ENCODE peak calls at places on chromosomes 13 and 19, in ten cellular contexts. A is foreskin keratinocyte; J is right cardiac atrium; R is upper lobe of right lung; H is heart right ventricle; O is pancreas; D is GM12878; W is aorta; K is CD4-positive, alpha-beta T cell; F is A549. U is an unnamed sample.

GRCh38 chr19:29672933-29673336 is 7.7 kb downstream of the PLEKHF1 start:
- ATAC-seq in W (no peak), K (peak; percentile 81), F (no peak), D (peak; percentile 68), A (no peak), O (peak; percentile 7), J (no peak), H (no peak), R (peak; percentile 36), U (no peak)

GRCh38 chr19:6694147-6694815 is 24.3 kb upstream of the TNFSF14 start:
- ATAC-seq in R (peak; percentile 48), J (peak; percentile 42), H (no peak), D (peak; percentile 72), K (no peak), F (no peak), O (peak; percentile 15), A (no peak), W (peak; percentile 34), U (no peak)

GRCh38 chr13:48633695-48634094 is 20.0 kb upstream of the CYSLTR2 start:
- ATAC-seq in A (no peak), H (no peak), D (no peak), J (no peak), O (no peak), F (no peak), W (no peak), R (no peak), K (peak; percentile 83), U (no peak)

GRCh38 chr13:30997697-30998547 is 65.5 kb downstream of the TEX26 start:
- ATAC-seq in A (peak; percentile 41), R (no peak), D (no peak), F (no peak), J (peak; percentile 54), W (no peak), H (peak; percentile 62), K (no peak), O (no peak), U (no peak)

GRCh38 chr19:48708471-48708870 is 11.1 kb downstream of the MAMSTR start:
- ATAC-seq in O (no peak), R (no peak), K (no peak), W (no peak), F (no peak), J (no peak), H (no peak), D (no peak), A (no peak), U (no peak)

GRCh38 chr13:42600943-42601342 is 27.0 kb downstream of the TNFSF11 start:
- ATAC-seq in O (no peak), W (no peak), D (no peak), J (no peak), R (no peak), F (no peak), H (no peak), A (no peak), K (no peak), U (no peak)

GRCh38 chr19:49338691-49339363 is 3.6 kb downstream of the CD37 start:
- ATAC-seq in O (peak; percentile 85), F (peak; percentile 41), W (peak; percentile 59), J (peak; percentile 61), A (peak; percentile 77), K (no peak), D (no peak), R (peak; percentile 82), H (peak; percentile 63), U (peak; percentile 61)

GRCh38 chr13:97367427-97367826 is 66.5 kb upstream of the RAP2A start:
- ATAC-seq in A (peak; percentile 27), H (peak; percentile 37), F (peak; percentile 71), W (no peak), D (no peak), O (peak; percentile 65), K (no peak), R (peak; percentile 74), J (peak; percentile 55), U (peak; percentile 41)

GRCh38 chr13:46140044-46140443 is 35.2 kb upstream of the CPB2 start:
- ATAC-seq in F (no peak), D (no peak), K (no peak), R (no peak), J (no peak), W (no peak), O (no peak), A (no peak), H (no peak), U (no peak)

GRCh38 chr19:35860818-35861639 is 4.3 kb downstream of the KIRREL2 start:
- ATAC-seq in J (no peak), O (no peak), R (peak; percentile 46), H (peak; percentile 46), A (no peak), F (peak; percentile 5), D (no peak), K (no peak), W (peak; percentile 27), U (no peak)

GRCh38 chr19:43526884-43527859 is at the start of gene ETHE1:
- ATAC-seq in R (peak; percentile 94), K (peak; percentile 67), J (peak; percentile 95), D (peak; percentile 95), W (peak; percentile 94), H (peak; percentile 92), A (peak; percentile 57), F (peak; percentile 80), O (peak; percentile 94), U (peak; percentile 88)

GRCh38 chr19:55483681-55484361 is 1.2 kb upstream of the NAT14 start:
- ATAC-seq in F (no peak), D (no peak), H (no peak), R (no peak), A (no peak), J (no peak), W (no peak), K (no peak), O (no peak), U (no peak)
- H3K27ac ChIP-seq in F (peak overlapping the region; percentile 93), D (no peak overlapping the region), H (no peak overlapping the region), R (peak overlapping the region; percentile 69), A (no peak overlapping the region), J (no peak overlapping the region), W (no peak overlapping the region), K (no peak overlapping the region), O (no peak overlapping the region), U (peak overlapping the region; percentile 96)

GRCh38 chr13:109782823-109783411 is 3.5 kb downstream of the IRS2 start:
- ATAC-seq in F (no peak), H (no peak), R (no peak), K (no peak), J (no peak), D (no peak), W (no peak), A (no peak), O (no peak), U (no peak)
- H3K27ac ChIP-seq in F (peak overlapping the region; percentile 98), H (no peak overlapping the region), R (no peak overlapping the region), K (no peak overlapping the region), J (no peak overlapping the region), D (no peak overlapping the region), W (no peak overlapping the region), A (no peak overlapping the region), O (no peak overlapping the region), U (peak overlapping the region; percentile 95)

GRCh38 chr19:41413947-41414346 is 13.2 kb downstream of the B3GNT8 start:
- ATAC-seq in A (no peak), W (no peak), O (no peak), J (no peak), R (peak; percentile 6), H (no peak), F (no peak), D (no peak), K (no peak), U (no peak)

GRCh38 chr19:41412953-41413352 is 14.2 kb downstream of the B3GNT8 start:
- ATAC-seq in O (no peak), F (no peak), D (no peak), J (no peak), K (no peak), R (no peak), H (no peak), A (no peak), W (no peak), U (no peak)

GRCh38 chr19:41411682-41412265 is 14.2 kb downstream of the BCKDHA start:
- ATAC-seq in K (no peak), W (peak; percentile 27), A (no peak), J (peak; percentile 55), D (no peak), O (no peak), F (no peak), H (peak; percentile 87), R (no peak), U (no peak)

GRCh38 chr19:41416194-41416674 is 10.9 kb downstream of the B3GNT8 start:
- ATAC-seq in A (no peak), O (peak; percentile 19), R (peak; percentile 89), K (no peak), W (no peak), H (no peak), F (no peak), J (peak; percentile 18), D (no peak), U (no peak)

DNA sequence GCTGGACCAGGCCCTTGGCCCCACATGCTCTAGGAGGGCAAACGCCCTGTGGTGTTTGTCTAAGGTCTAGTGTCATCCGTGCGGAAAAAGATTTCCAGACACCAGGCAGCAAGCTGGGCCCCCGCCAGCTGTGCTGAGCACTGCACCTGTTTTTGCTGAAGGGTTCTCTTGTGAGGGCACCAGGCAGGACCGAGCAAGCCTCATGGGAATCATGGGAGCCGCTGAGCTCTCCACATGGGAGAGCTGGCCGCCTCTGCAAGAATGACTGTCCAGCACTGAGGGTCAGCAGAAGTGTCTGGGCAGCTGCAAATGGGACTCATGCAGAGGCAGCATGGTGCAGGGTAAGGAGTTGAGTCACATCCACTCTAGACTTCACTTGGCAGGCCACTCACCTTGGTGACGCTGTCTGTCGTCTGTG is 12.0 kb downstream of the B3GNT8 start:
- ATAC-seq in R (peak; percentile 5), F (no peak), J (no peak), W (no peak), D (no peak), O (peak; percentile 67), H (no peak), A (no peak), K (no peak), U (no peak)
- H3K27ac ChIP-seq in R (peak overlapping the region; percentile 42), F (no peak overlapping the region), J (no peak overlapping the region), W (no peak overlapping the region), D (no peak overlapping the region), O (no peak overlapping the region), H (no peak overlapping the region), A (no peak overlapping the region), K (no peak overlapping the region), U (no peak overlapping the region)

GRCh38 chr13:109323338-109323737 is 463.0 kb downstream of the IRS2 start:
- ATAC-seq in H (no peak), F (no peak), D (no peak), R (no peak), W (no peak), K (no peak), O (no peak), J (no peak), A (no peak), U (no peak)

GRCh38 chr13:109330941-109331340 is 455.4 kb downstream of the IRS2 start:
- ATAC-seq in J (no peak), O (no peak), H (no peak), D (peak; percentile 56), R (no peak), A (peak; percentile 43), W (no peak), K (no peak), F (no peak), U (no peak)

GRCh38 chr13:109329175-109329574 is 457.2 kb downstream of the IRS2 start:
- ATAC-seq in A (no peak), J (no peak), H (no peak), W (no peak), K (no peak), O (no peak), D (no peak), F (no peak), R (no peak), U (no peak)

GRCh38 chr13:109330123-109330522 is 456.3 kb downstream of the IRS2 start:
- ATAC-seq in F (no peak), K (no peak), A (no peak), R (peak; percentile 49), D (no peak), O (no peak), W (no peak), H (no peak), J (no peak), U (no peak)

GRCh38 chr13:109326601-109327000 is 459.8 kb downstream of the IRS2 start:
- ATAC-seq in D (no peak), J (no peak), W (no peak), R (no peak), O (no peak), F (no peak), K (no peak), A (no peak), H (no peak), U (no peak)
- H3K27ac ChIP-seq in D (no peak overlapping the region), J (no peak overlapping the region), W (no peak overlapping the region), R (no peak overlapping the region), O (no peak overlapping the region), F (no peak overlapping the region), K (no peak overlapping the region), A (no peak overlapping the region), H (no peak overlapping the region), U (no peak overlapping the region)